ENCODE peak calls at places on chromosome 14, in five cellular contexts. E, Y, K, L and V are unnamed samples.

GRCh38 chr14:94115068-94115591 is 4.6 kb downstream of the IFI27 start:
- DNase-seq in Y (no peak), E (no peak), K (no peak), L (no peak), V (no peak)

GRCh38 chr14:31968107-31968810 is 108.8 kb upstream of the ARHGAP5 start:
- DNase-seq in L (no peak), K (no peak), Y (no peak), E (no peak), V (no peak)

GRCh38 chr14:92568621-92569479 is 55.3 kb downstream of the RIN3 start:
- DNase-seq in E (no peak), L (peak; percentile 32), K (no peak), Y (peak; percentile 82), V (no peak)

GRCh38 chr14:35385042-35385839 is 19.3 kb downstream of the NFKBIA start:
- DNase-seq in L (no peak), K (peak; percentile 62), E (no peak), Y (no peak), V (no peak)

GRCh38 chr14:92400579-92401444 is 77.8 kb downstream of the SLC24A4 start:
- DNase-seq in Y (no peak), L (no peak), K (no peak), E (no peak), V (no peak)

GRCh38 chr14:99995700-99996356 is 69.4 kb upstream of the EVL start:
- DNase-seq in K (peak; percentile 42), E (peak; percentile 17), Y (peak; percentile 74), L (peak; percentile 46), V (peak; percentile 34)

GRCh38 chr14:43877351-43877900 is 629.7 kb downstream of the FSCB start:
- DNase-seq in K (no peak), L (no peak), Y (no peak), E (no peak), V (no peak)

GRCh38 chr14:81337073-81337472 is 63.1 kb downstream of the STON2 start:
- DNase-seq in L (no peak), E (no peak), K (no peak), Y (no peak), V (no peak)

GRCh38 chr14:38721822-38722431 is 381.1 kb downstream of the SEC23A start:
- DNase-seq in E (no peak), K (peak; percentile 42), Y (peak; percentile 35), L (no peak), V (no peak)

GRCh38 chr14:92619671-92620437 is 106.3 kb downstream of the RIN3 start:
- DNase-seq in E (no peak), Y (no peak), L (no peak), K (no peak), V (no peak)

GRCh38 chr14:103576371-103577024 is 13.7 kb downstream of the COA8 start:
- DNase-seq in E (no peak), K (peak; percentile 69), Y (no peak), L (no peak), V (no peak)

GRCh38 chr14:69716483-69717187 is 50.3 kb upstream of the SRSF5 start:
- DNase-seq in L (peak; percentile 51), K (no peak), Y (peak; percentile 79), E (peak; percentile 83), V (peak; percentile 24)

GRCh38 chr14:106522990-106523389 is 996.6 kb downstream of the TMEM121 start:
- DNase-seq in E (no peak), K (no peak), L (no peak), Y (no peak), V (no peak)

GRCh38 chr14:100777366-100778077 is 48.4 kb upstream of the MEG3 start:
- DNase-seq in E (no peak), K (no peak), L (no peak), Y (no peak), V (no peak)

GRCh38 chr14:90758028-90758889 is 58.0 kb downstream of the TTC7B start:
- DNase-seq in Y (peak; percentile 95), L (peak; percentile 92), K (peak; percentile 88), E (peak; percentile 62), V (peak; percentile 93)
- H3K4me3 ChIP-seq in Y (peak overlapping the region; percentile 83), L (peak overlapping the region; percentile 79), K (peak overlapping the region; percentile 14), E (peak overlapping the region; percentile 48), V (peak overlapping the region; percentile 65)

DNA sequence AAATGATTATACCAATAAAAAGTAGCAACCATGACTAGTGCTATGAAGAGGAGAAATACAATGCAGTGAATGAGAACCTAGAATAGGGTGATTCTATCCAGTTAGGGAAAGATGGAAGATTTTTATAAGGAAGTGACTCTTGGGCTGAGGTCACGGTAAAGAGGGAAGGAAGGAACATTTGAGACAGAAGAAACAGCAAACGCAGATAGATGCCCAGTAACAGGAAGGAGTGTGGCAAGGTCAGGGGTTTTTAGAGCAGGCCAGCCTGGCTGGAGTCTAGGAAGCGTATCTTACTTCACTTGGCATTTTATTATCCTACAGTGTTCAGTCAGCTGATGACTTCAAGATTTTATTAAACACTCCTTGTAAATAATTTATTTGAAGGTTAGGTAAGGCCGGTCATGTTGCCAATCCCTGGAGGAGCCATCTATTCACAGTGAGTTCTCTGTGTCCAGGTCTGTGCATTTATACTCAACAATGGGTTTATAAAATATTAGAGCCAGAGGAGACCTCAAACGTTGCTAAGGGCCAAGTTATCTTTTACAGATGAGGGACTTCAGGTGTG is 170.6 kb downstream of the PRKCH start:
- DNase-seq in E (no peak), Y (no peak), L (no peak), K (no peak), V (no peak)
- H3K27ac ChIP-seq in E (no peak overlapping the region), Y (peak overlapping the region; percentile 35), L (no peak overlapping the region), K (no peak overlapping the region), V (peak overlapping the region; percentile 16)

DNA sequence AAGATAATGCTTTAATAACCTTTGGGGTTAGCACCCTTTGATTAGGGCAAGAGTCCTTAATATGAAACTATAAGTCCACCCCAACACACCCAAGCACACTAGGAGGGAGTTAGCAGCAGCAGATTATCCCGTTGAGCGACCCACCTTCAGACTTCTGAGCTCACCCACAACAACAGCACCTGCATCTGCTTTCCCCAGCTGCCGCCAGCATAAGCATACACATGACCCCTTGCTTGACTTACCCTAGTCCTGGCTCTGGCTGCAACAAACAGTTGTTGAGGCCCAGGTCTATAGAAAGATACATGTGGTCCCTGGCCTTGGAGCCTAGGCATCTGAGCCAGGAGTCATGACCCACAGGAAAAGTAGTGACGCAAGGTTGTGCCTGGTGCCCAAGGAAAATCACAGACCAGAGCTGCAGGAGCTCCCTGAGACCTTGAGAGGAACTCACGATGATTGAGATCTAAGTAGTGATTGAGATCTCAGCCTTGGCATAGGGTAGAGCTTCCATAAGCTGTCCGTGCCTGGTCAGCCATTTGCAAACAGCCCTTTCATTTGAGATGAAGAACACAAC is 19.0 kb downstream of the ZDHHC22 start:
- DNase-seq in E (no peak), L (no peak), K (no peak), Y (no peak), V (no peak)
- H3K4me1 ChIP-seq in E (peaks cover 32% of the 10 kb centered on the region), L (peaks cover 42% of the 10 kb centered on the region), K (peaks cover 20% of the 10 kb centered on the region), Y (peaks cover 60% of the 10 kb centered on the region), V (peaks cover 27% of the 10 kb centered on the region)

GRCh38 chr14:104967414-104968152 is 10.6 kb downstream of the AHNAK2 start:
- DNase-seq in Y (no peak), E (no peak), K (no peak), L (no peak), V (no peak)

GRCh38 chr14:104966261-104967143 is 11.7 kb downstream of the AHNAK2 start:
- DNase-seq in E (no peak), K (no peak), Y (no peak), L (no peak), V (no peak)

GRCh38 chr14:104968541-104969401 is 9.4 kb downstream of the AHNAK2 start:
- DNase-seq in Y (no peak), L (no peak), K (no peak), E (peak; percentile 95), V (no peak)

GRCh38 chr14:104967144-104967413 is 11.1 kb downstream of the AHNAK2 start:
- DNase-seq in L (no peak), Y (no peak), E (no peak), K (no peak), V (no peak)

GRCh38 chr14:104968153-104968527 is 10.0 kb downstream of the AHNAK2 start:
- DNase-seq in K (no peak), E (no peak), L (no peak), Y (no peak), V (no peak)
- H3K4me3 ChIP-seq in K (no peak overlapping the region), E (peak overlapping the region; percentile 93), L (no peak overlapping the region), Y (no peak overlapping the region), V (no peak overlapping the region)

DNA sequence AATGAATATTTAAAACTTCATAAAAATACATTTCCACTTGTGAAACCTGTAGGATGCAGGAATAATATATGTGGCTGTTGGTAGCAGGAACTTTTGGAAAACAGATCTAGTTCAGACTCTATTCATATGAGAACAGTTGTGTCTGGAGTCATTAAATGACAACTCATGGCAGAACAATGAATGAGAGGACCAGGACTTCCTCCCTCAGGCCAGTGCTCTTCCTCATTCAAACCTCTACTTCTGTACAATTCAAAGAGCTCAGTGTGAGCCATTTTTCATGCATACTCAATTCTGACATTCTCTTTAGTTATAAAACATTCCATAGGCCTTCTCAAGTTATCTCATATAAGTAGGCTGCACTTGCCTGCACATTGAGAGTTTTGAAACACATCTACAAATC is 1526.6 kb upstream of the FLRT2 start:
- DNase-seq in E (no peak), Y (no peak), L (no peak), K (no peak), V (no peak)
- H3K27ac ChIP-seq in E (no peak overlapping the region), Y (no peak overlapping the region), L (no peak overlapping the region), K (no peak overlapping the region), V (no peak overlapping the region)

DNA sequence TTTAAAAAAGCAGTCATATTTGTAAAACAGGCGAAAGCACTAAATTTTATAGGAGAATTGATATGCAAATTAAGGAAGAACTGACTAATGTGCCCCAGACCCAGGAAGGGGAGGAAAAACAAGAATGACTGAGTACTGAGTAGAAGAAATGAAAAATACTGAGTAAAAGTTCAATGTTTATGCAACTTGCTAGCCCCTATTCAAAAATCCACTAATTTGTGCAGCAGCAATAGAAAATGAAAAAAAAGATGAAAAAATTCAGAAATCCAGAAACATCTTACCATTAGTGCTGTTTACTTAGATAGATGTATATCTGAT is 6.1 kb downstream of the CHD8 start:
- DNase-seq in K (no peak), E (no peak), L (no peak), Y (no peak), V (no peak)
- H3K4me1 ChIP-seq in K (peaks cover 4% of the 10 kb centered on the region), E (peaks cover 23% of the 10 kb centered on the region), L (peaks cover 48% of the 10 kb centered on the region), Y (peaks cover 60% of the 10 kb centered on the region), V (peaks cover 7% of the 10 kb centered on the region)

DNA sequence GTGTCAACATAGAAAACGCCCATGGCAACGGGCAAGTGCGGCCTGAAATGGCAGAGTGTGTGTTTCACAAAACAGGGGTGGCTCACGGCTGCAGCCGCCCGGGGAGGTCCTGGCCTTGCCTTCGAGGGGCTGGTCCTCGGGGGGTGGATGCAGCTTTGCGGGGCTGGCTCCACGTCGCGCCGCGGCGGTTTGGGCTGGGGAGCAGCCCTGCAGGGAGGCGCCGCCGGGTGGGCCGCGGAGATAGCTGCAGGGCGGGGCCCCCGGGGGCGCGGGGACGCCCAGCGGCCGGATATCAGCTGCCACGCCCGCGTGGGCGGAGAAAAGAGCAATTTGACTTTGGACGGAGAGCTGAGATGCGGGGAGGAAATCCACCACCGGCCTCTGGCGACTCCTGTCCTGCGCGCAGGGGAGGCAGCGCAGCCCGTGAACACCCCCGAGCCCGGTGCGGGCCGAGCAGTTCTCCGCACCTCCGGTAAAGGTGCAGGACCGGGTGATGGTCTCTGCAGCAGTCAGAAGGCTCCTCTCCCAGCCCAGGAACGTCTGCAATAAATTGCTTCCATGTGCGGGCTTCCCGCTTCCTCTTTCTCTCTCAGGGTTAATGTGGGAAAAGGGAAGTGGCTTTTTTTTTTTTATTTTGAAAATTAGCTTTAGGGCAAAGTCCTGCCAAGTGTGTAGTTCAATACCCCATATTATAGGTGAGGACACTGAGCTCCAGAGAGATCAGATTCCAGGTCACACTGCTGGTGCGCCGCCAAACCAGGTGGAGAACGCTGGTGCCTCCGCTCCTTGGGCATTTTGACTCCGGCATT is 110.5 kb downstream of the ARF6 start:
- DNase-seq in E (no peak), Y (peak; percentile 92), K (peak; percentile 63), L (peak; percentile 73), V (peak; percentile 66)
- H3K4me3 ChIP-seq in E (peak overlapping the region; percentile 63), Y (peak overlapping the region; percentile 82), K (peak overlapping the region; percentile 45), L (peak overlapping the region; percentile 82), V (peak overlapping the region; percentile 44)